ENCODE peak calls at places on chromosomes 6 and 20, in seven cellular contexts. O is uterus; Z is neural crest cell; R is esophagus squamous epithelium; V is left colon; F is central memory CD4-positive, alpha-beta T cell; A is AG10803. X is an unnamed sample.

GRCh38 chr6:165426892-165427291 is 117.5 kb upstream of the C6orf118 start:
- DNase-seq in O (no peak), Z (no peak), R (no peak), V (no peak), F (no peak), A (no peak), X (no peak)

GRCh38 chr6:56499121-56499520 is 143.6 kb downstream of the DST start:
- DNase-seq in O (no peak), Z (no peak), R (no peak), V (no peak), F (no peak), A (no peak), X (no peak)

GRCh38 chr6:157841211-157841840 is 18.3 kb downstream of the SNX9 start:
- DNase-seq in O (no peak), Z (no peak), R (no peak), V (peak), F (no peak), A (no peak), X (no peak)

GRCh38 chr6:126302191-126302590 is 37.7 kb upstream of the CENPW start:
- DNase-seq in O (no peak), Z (no peak), R (no peak), V (no peak), F (no peak), A (no peak), X (peak)

GRCh38 chr6:165830761-165831160 is 167.7 kb upstream of the PDE10A start:
- DNase-seq in O (no peak), Z (no peak), R (no peak), V (no peak), F (no peak), A (no peak), X (no peak)

GRCh38 chr20:24908642-24909041 is 40.4 kb upstream of the CST7 start:
- DNase-seq in O (no peak), Z (no peak), R (no peak), V (no peak), F (no peak), A (no peak), X (no peak)

GRCh38 chr20:47438464-47439381 is 63.0 kb upstream of the NCOA3 start:
- DNase-seq in O (no peak), Z (peak), R (no peak), V (peak), F (peak), A (no peak), X (peak)

GRCh38 chr6:25027221-25027916 is 91.6 kb upstream of the RIPOR2 start:
- DNase-seq in O (no peak), Z (no peak), R (no peak), V (peak), F (peak), A (no peak), X (no peak)

GRCh38 chr6:10355115-10355702 is 59.7 kb downstream of the TFAP2A start:
- DNase-seq in O (no peak), Z (no peak), R (no peak), V (no peak), F (no peak), A (no peak), X (no peak)

GRCh38 chr6:133495205-133495903 is 254.2 kb downstream of the EYA4 start:
- DNase-seq in O (no peak), Z (no peak), R (no peak), V (no peak), F (no peak), A (no peak), X (no peak)

GRCh38 chr20:19022118-19022575 is 190.3 kb upstream of the SLC24A3 start:
- DNase-seq in O (no peak), Z (no peak), R (no peak), V (no peak), F (no peak), A (no peak), X (no peak)

GRCh38 chr6:21856844-21857243 is 263.3 kb downstream of the SOX4 start:
- DNase-seq in O (no peak), Z (no peak), R (no peak), V (no peak), F (no peak), A (peak), X (no peak)

GRCh38 chr20:21155268-21155667 is 29.4 kb downstream of the KIZ start:
- DNase-seq in O (no peak), Z (no peak), R (no peak), V (no peak), F (no peak), A (no peak), X (no peak)

GRCh38 chr6:163338671-163339405 is 75.7 kb upstream of the QKI start:
- DNase-seq in O (no peak), Z (no peak), R (no peak), V (no peak), F (no peak), A (peak), X (peak)

GRCh38 chr6:16295060-16295459 is 56.7 kb downstream of the GMPR start:
- DNase-seq in O (no peak), Z (no peak), R (no peak), V (no peak), F (no peak), A (no peak), X (no peak)

GRCh38 chr6:149899486-149899885 is 1.6 kb upstream of the RAET1E start:
- DNase-seq in O (no peak), Z (no peak), R (no peak), V (no peak), F (no peak), A (no peak), X (no peak)

GRCh38 chr6:81562169-81562568 is 190.3 kb downstream of the TENT5A start:
- DNase-seq in O (peak), Z (no peak), R (no peak), V (no peak), F (no peak), A (peak), X (no peak)

GRCh38 chr6:44559486-44560270 is 172.2 kb downstream of the CDC5L start:
- DNase-seq in O (no peak), Z (no peak), R (no peak), V (no peak), F (no peak), A (no peak), X (no peak)

GRCh38 chr20:54174452-54175175 is 828 bp upstream of the CYP24A1 start:
- DNase-seq in O (no peak), Z (no peak), R (no peak), V (no peak), F (no peak), A (no peak), X (no peak)

GRCh38 chr6:166307981-166308768 is at the start of gene PRR18:
- DNase-seq in O (no peak), Z (peak), R (no peak), V (no peak), F (no peak), A (no peak), X (no peak)

GRCh38 chr6:111712398-111712797 is 106.7 kb upstream of the TRAF3IP2 start:
- DNase-seq in O (no peak), Z (no peak), R (no peak), V (no peak), F (peak), A (peak), X (no peak)

GRCh38 chr20:59456342-59457132 is 147.8 kb upstream of the PHACTR3 start:
- DNase-seq in O (no peak), Z (no peak), R (no peak), V (no peak), F (no peak), A (no peak), X (no peak)

GRCh38 chr6:31702421-31702818 is 704 bp downstream of the ABHD16A start:
- DNase-seq in O (no peak), Z (no peak), R (no peak), V (no peak), F (no peak), A (no peak), X (peak)

GRCh38 chr20:47585087-47585747 is 83.5 kb downstream of the NCOA3 start:
- DNase-seq in O (no peak), Z (no peak), R (no peak), V (no peak), F (no peak), A (no peak), X (no peak)

GRCh38 chr6:7236312-7237209 is 76.4 kb downstream of the SSR1 start:
- DNase-seq in O (no peak), Z (no peak), R (no peak), V (peak), F (no peak), A (no peak), X (no peak)

GRCh38 chr6:1381397-1382330 is 7.7 kb upstream of the FOXF2 start:
- DNase-seq in O (no peak), Z (peak), R (no peak), V (no peak), F (peak), A (no peak), X (peak)

GRCh38 chr6:117149324-117149723 is 116.0 kb upstream of the VGLL2 start:
- DNase-seq in O (no peak), Z (no peak), R (no peak), V (no peak), F (no peak), A (no peak), X (no peak)

GRCh38 chr6:11358904-11359840 is 126.7 kb upstream of the NEDD9 start:
- DNase-seq in O (peak), Z (no peak), R (no peak), V (no peak), F (no peak), A (no peak), X (no peak)

GRCh38 chr6:169932491-169932890 is 181.1 kb downstream of the ERMARD start:
- DNase-seq in O (no peak), Z (no peak), R (no peak), V (no peak), F (no peak), A (no peak), X (no peak)

GRCh38 chr6:124770131-124770530 is 192.1 kb upstream of the RNF217 start:
- DNase-seq in O (no peak), Z (no peak), R (no peak), V (no peak), F (no peak), A (no peak), X (no peak)

GRCh38 chr6:157317129-157317814 is 6.0 kb downstream of the TMEM242 start:
- DNase-seq in O (peak), Z (no peak), R (no peak), V (no peak), F (no peak), A (peak), X (peak)

GRCh38 chr20:625360-625932 is 15.3 kb upstream of the TCF15 start:
- DNase-seq in O (no peak), Z (no peak), R (no peak), V (no peak), F (no peak), A (no peak), X (peak)

GRCh38 chr6:129684903-129685639 is 24.9 kb downstream of the ARHGAP18 start:
- DNase-seq in O (no peak), Z (no peak), R (no peak), V (no peak), F (no peak), A (no peak), X (no peak)

GRCh38 chr6:37058084-37058586 is 52.7 kb downstream of the FGD2 start:
- DNase-seq in O (no peak), Z (no peak), R (no peak), V (no peak), F (no peak), A (peak), X (no peak)

GRCh38 chr6:123524781-123525180 is 112.0 kb downstream of the TRDN start:
- DNase-seq in O (no peak), Z (no peak), R (no peak), V (no peak), F (no peak), A (no peak), X (no peak)

GRCh38 chr6:118551673-118552063 is 3.6 kb downstream of the PLN start:
- DNase-seq in O (no peak), Z (no peak), R (no peak), V (no peak), F (no peak), A (peak), X (no peak)

GRCh38 chr6:159865226-159865920 is 25.4 kb upstream of the MAS1 start:
- DNase-seq in O (no peak), Z (no peak), R (no peak), V (no peak), F (no peak), A (no peak), X (no peak)

GRCh38 chr6:25288518-25288917 is 9.3 kb downstream of the CARMIL1 start:
- DNase-seq in O (no peak), Z (no peak), R (no peak), V (no peak), F (no peak), A (no peak), X (no peak)

X was measured in lung microvascular endothelial cell.